ENCODE peak calls at places on chromosome 3, in nine cellular contexts. G is activated CD8-positive, alpha-beta memory T cell treated with anti-CD3 and anti-CD28 coated beads for 1 hour; N is Right ventricle myocardium superior; Q is cardiac muscle cell; J is HT1080; C is HTR-8/SVneo; W is D341Med; P is HT-29; H is left cardiac atrium. O is an unnamed sample.

GRCh38 chr3:60512506-60512905 is 738.7 kb downstream of the FHIT start:
- DNase-seq in P (no peak), H (no peak), W (no peak), C (no peak), J (no peak), Q (no peak), N (no peak), G (no peak), O (no peak)

GRCh38 chr3:31504230-31504629 is 28.5 kb upstream of the STT3B start:
- DNase-seq in G (no peak), H (no peak), C (no peak), W (no peak), P (no peak), Q (no peak), N (no peak), J (no peak), O (no peak)

GRCh38 chr3:73813291-73813977 is 188.7 kb upstream of the PDZRN3 start:
- DNase-seq in W (no peak), H (peak; percentile 32), C (no peak), P (no peak), J (no peak), Q (peak; percentile 85), N (no peak), G (no peak), O (no peak)

GRCh38 chr3:45858809-45859543 is 17.1 kb upstream of the LZTFL1 start:
- DNase-seq in P (no peak), N (no peak), J (no peak), G (no peak), Q (no peak), C (no peak), W (no peak), H (no peak), O (no peak)

GRCh38 chr3:183533410-183534132 is 21.9 kb downstream of the KLHL6 start:
- DNase-seq in W (no peak), J (no peak), G (no peak), P (no peak), Q (no peak), N (no peak), C (no peak), H (no peak), O (no peak)

GRCh38 chr3:713225-713624 is 379.6 kb upstream of the CNTN6 start:
- DNase-seq in J (peak; percentile 18), W (no peak), N (no peak), C (peak; percentile 3), Q (no peak), G (no peak), P (no peak), H (no peak), O (no peak)

GRCh38 chr3:177596248-177596821 is 399.1 kb upstream of the TBL1XR1 start:
- DNase-seq in J (peak; percentile 51), C (no peak), P (peak; percentile 66), W (no peak), Q (peak; percentile 28), N (no peak), G (no peak), H (no peak), O (no peak)

GRCh38 chr3:193837347-193837827 is 244.4 kb downstream of the OPA1 start:
- DNase-seq in Q (no peak), G (no peak), J (no peak), H (no peak), N (no peak), P (no peak), C (no peak), W (no peak), O (no peak)

GRCh38 chr3:148955544-148956346 is 35.6 kb upstream of the GYG1 start:
- DNase-seq in Q (peak; percentile 94), J (peak; percentile 89), G (no peak), P (peak; percentile 78), W (peak; percentile 53), C (peak; percentile 54), N (no peak), H (peak; percentile 43), O (no peak)

GRCh38 chr3:196431193-196432136 is 762 bp downstream of the UBXN7 start:
- DNase-seq in N (peak; percentile 45), C (peak; percentile 54), P (peak; percentile 45), G (no peak), H (peak; percentile 43), Q (peak; percentile 69), W (peak; percentile 72), J (peak; percentile 66), O (no peak)

GRCh38 chr3:78048698-78049097 is 1008.8 kb downstream of the ROBO2 start:
- DNase-seq in Q (no peak), J (peak; percentile 20), H (no peak), W (no peak), G (no peak), N (no peak), P (no peak), C (no peak), O (no peak)

GRCh38 chr3:106261396-106261795 is 392.6 kb upstream of the CBLB start:
- DNase-seq in W (no peak), H (no peak), C (no peak), Q (peak; percentile 7), N (no peak), J (no peak), G (no peak), P (no peak), O (no peak)

GRCh38 chr3:139301654-139302053 is 42.2 kb upstream of the MRPS22 start:
- DNase-seq in N (no peak), P (no peak), H (no peak), C (no peak), G (no peak), J (no peak), Q (no peak), W (no peak), O (no peak)

GRCh38 chr3:48504051-48504946 is at the start of gene SHISA5:
- DNase-seq in N (peak; percentile 91), Q (peak; percentile 84), C (no peak), P (no peak), G (peak; percentile 36), J (peak; percentile 58), W (peak; percentile 78), H (peak; percentile 92), O (no peak)

GRCh38 chr3:102057781-102058421 is 208.6 kb downstream of the NFKBIZ start:
- DNase-seq in P (no peak), G (no peak), H (no peak), N (no peak), W (no peak), J (no peak), C (no peak), Q (no peak), O (no peak)

GRCh38 chr3:150059241-150059640 is 88.5 kb upstream of the PFN2 start:
- DNase-seq in C (no peak), Q (no peak), J (no peak), W (no peak), N (no peak), P (no peak), G (no peak), H (no peak), O (no peak)

GRCh38 chr3:180594631-180595348 is 7.2 kb upstream of the TTC14 start:
- DNase-seq in G (no peak), C (peak; percentile 20), H (no peak), N (no peak), W (peak; percentile 49), P (peak; percentile 37), Q (peak; percentile 36), J (peak; percentile 68), O (peak; percentile 53)

GRCh38 chr3:173826901-173827609 is 429.5 kb downstream of the NLGN1 start:
- DNase-seq in N (no peak), Q (peak; percentile 1), J (peak; percentile 35), C (no peak), G (no peak), W (no peak), P (no peak), H (no peak), O (no peak)

GRCh38 chr3:11136871-11137626 is 17.2 kb upstream of the HRH1 start:
- DNase-seq in W (no peak), N (no peak), G (no peak), H (peak; percentile 71), P (peak; percentile 46), J (peak; percentile 100), C (peak; percentile 99), Q (peak; percentile 99), O (peak; percentile 93)

GRCh38 chr3:128581566-128581965 is 69.1 kb downstream of the RPN1 start:
- DNase-seq in C (no peak), N (no peak), H (no peak), Q (no peak), J (no peak), P (no peak), G (no peak), W (no peak), O (no peak)

GRCh38 chr3:101643861-101644613 is 32.9 kb downstream of the ZBTB11 start:
- DNase-seq in G (no peak), N (no peak), C (no peak), Q (peak; percentile 71), P (peak; percentile 16), H (no peak), J (peak; percentile 93), W (no peak), O (no peak)

GRCh38 chr3:29385056-29385455 is 104.2 kb downstream of the RBMS3 start:
- DNase-seq in W (no peak), P (no peak), G (no peak), J (peak; percentile 7), H (no peak), C (no peak), Q (peak; percentile 76), N (no peak), O (no peak)

GRCh38 chr3:111967071-111967470 is 11.8 kb upstream of the ABHD10 start:
- DNase-seq in P (peak; percentile 25), H (no peak), G (no peak), N (no peak), W (no peak), C (no peak), J (no peak), Q (no peak), O (no peak)